ENCODE peak calls at places on chromosomes 1 and 21, in ten cellular contexts. T is AG09319, S is foreskin fibroblast, F is GM13977, I is natural killer cell, V is cardiac fibroblast, D is endothelial cell, N is WTC11, P is fibroblast of lung, A is right lobe of liver. U is an unnamed sample.
A peak's percentile ranks its signal among the peaks of the same experiment; 100 is the strongest.

GRCh38 chr1:228174482-228175315 is 9.1 kb downstream of the IBA57 start:
- DNase-seq in V (peak; percentile 22), N (peak; percentile 62), F (no peak), S (no peak), P (no peak), T (no peak), A (no peak), I (peak; percentile 59), D (no peak), U (no peak)

GRCh38 chr1:153985984-153986761 is at the start of gene RAB13:
- DNase-seq in V (peak; percentile 92), F (peak; percentile 56), I (no peak), A (peak; percentile 91), S (peak; percentile 88), D (peak; percentile 81), N (peak; percentile 82), T (peak; percentile 70), P (peak; percentile 86), U (peak; percentile 80)

GRCh38 chr1:27601771-27602509 is 2.0 kb downstream of the AHDC1 start:
- DNase-seq in A (peak; percentile 67), P (no peak), D (peak; percentile 24), T (no peak), S (no peak), F (peak; percentile 52), N (no peak), I (no peak), V (no peak), U (no peak)

GRCh38 chr1:228005511-228006033 is 1.2 kb upstream of the WNT3A start:
- DNase-seq in D (no peak), A (no peak), T (no peak), V (no peak), F (peak; percentile 27), P (no peak), N (no peak), I (peak; percentile 5), S (no peak), U (no peak)

GRCh38 chr1:91700771-91701493 is 185.0 kb downstream of the TGFBR3 start:
- DNase-seq in N (no peak), I (no peak), P (no peak), D (no peak), T (peak; percentile 69), A (no peak), V (peak; percentile 38), S (peak; percentile 46), F (no peak), U (no peak)

GRCh38 chr1:183328371-183328770 is 89.8 kb downstream of the NMNAT2 start:
- DNase-seq in F (no peak), P (no peak), I (no peak), D (no peak), V (no peak), N (no peak), S (no peak), T (no peak), A (no peak), U (no peak)

GRCh38 chr1:227140376-227140775 is 177.9 kb downstream of the CDC42BPA start:
- DNase-seq in T (no peak), N (no peak), S (no peak), F (no peak), D (no peak), P (no peak), I (no peak), V (no peak), A (no peak), U (no peak)

GRCh38 chr1:61742620-61743431 is 546 bp downstream of the PATJ start:
- DNase-seq in D (peak; percentile 44), P (peak; percentile 39), I (peak; percentile 29), F (peak; percentile 84), S (peak; percentile 22), N (peak; percentile 52), A (peak; percentile 48), V (peak; percentile 59), T (peak; percentile 20), U (peak; percentile 70)

GRCh38 chr1:204132718-204133117 is 19.1 kb downstream of the ETNK2 start:
- DNase-seq in D (no peak), N (no peak), S (no peak), P (no peak), T (no peak), F (no peak), A (no peak), V (no peak), I (no peak), U (no peak)

GRCh38 chr1:204131978-204132377 is 19.9 kb downstream of the ETNK2 start:
- DNase-seq in I (no peak), V (no peak), T (no peak), A (no peak), S (no peak), F (no peak), P (no peak), D (no peak), N (no peak), U (no peak)

GRCh38 chr1:204128964-204129896 is 22.6 kb downstream of the ETNK2 start:
- DNase-seq in S (peak; percentile 52), I (peak; percentile 65), F (peak; percentile 92), A (peak; percentile 73), T (no peak), V (peak; percentile 78), N (peak; percentile 77), P (peak; percentile 67), D (peak; percentile 75), U (no peak)

GRCh38 chr1:204130178-204130577 is 21.7 kb downstream of the ETNK2 start:
- DNase-seq in T (no peak), F (no peak), I (no peak), P (no peak), V (no peak), A (peak; percentile 94), S (no peak), N (no peak), D (no peak), U (no peak)

DNA sequence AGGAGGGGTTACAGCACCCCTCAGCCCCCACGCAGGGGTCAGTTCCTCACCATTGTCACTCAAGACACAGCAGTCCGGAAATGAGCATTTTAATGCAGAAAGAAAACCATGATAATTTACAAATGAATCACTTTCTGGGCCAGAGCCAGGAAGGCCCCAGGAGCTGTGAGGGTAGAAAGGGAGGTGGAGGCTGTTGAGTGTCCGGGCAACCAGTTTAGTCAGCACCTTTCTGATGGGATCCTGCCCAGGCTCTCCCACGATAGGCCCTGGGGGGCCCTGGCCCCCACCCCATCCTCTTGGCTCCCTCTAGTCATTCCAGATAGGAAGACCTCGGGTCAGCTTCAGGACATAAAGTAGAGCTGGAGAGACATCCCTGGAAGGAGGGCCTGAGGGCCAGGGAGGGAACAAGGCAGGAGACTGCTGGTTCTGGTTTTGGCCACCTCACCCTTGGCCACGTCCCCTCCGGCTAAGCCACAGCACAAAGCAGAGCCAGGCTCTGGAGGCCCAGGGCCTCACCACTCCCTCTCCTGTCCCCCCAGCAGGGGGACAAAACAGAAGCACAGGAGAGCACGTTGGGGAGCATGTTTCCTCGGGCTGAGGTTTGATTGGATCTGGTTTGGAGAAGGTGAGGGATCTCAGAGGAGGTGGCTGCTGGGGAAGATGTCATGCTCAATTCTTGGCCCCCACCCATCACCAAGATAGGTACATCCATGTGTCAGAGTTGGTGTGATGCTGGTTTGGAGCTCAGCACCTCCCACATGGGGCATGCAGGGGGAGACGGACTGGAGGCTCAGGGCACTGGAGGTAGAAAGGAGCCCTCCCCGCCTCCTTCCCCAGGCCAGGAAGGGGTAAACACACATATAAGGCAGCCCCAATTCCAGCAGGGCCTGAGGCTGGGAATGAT is 20.6 kb downstream of the ETNK2 start:
- DNase-seq in V (peak; percentile 90), F (no peak), P (peak; percentile 81), A (peak; percentile 49), I (no peak), D (no peak), T (peak; percentile 47), S (peak; percentile 79), N (no peak), U (no peak)
- TF ChIP-seq CTCF in V (peak; percentile 32), F (no peak), P (peak; percentile 6), A (no peak), I (no peak), D (no peak), T (peak; percentile 17), S (peak; percentile 33), N (no peak), U (no peak)

DNA sequence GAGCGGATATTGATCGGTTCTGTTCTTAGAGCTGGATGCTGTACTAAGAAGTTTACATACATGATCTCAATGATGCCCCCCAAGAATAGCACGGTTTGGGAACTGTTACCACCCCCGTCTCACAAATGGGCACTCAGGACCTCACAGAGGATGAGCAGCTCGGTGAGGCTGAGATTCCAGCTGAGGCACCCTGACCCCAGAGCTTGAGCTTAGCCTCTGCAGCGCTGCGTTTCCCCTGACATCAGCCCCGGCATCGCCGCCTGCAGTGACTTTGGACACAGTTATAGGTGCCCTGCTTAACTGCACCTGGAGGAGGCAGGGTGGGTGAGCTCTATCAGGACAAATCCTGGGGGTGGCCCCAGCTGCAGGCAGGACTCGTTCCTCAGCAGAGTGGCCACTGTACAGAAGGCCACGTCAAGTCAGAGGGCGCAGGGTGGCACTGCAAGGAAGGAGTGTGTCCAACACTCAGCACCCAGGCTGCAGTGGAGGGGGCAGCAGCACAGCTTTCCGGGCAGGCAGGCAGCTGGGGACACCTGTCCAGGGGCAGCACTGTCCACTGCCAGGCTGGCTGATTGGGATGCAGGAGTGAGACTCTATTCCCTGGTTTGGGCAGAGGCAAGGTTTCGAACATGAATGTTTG is 65.8 kb upstream of the ABCG1 start:
- DNase-seq in P (no peak), I (peak; percentile 14), S (no peak), F (no peak), D (no peak), N (no peak), T (no peak), V (no peak), A (no peak), U (no peak)
- TF ChIP-seq CTCF in P (no peak), I (no peak), S (no peak), F (no peak), D (no peak), N (no peak), T (no peak), V (no peak), A (no peak), U (no peak)

GRCh38 chr1:3552176-3552575 is 59.1 kb downstream of the MEGF6 start:
- DNase-seq in T (no peak), A (no peak), V (no peak), D (no peak), I (no peak), F (no peak), S (no peak), N (no peak), P (no peak), U (no peak)

GRCh38 chr1:3552751-3553150 is 58.6 kb downstream of the MEGF6 start:
- DNase-seq in D (no peak), I (no peak), T (no peak), A (no peak), V (no peak), P (no peak), S (no peak), N (no peak), F (no peak), U (no peak)

GRCh38 chr1:3551711-3552110 is 59.6 kb downstream of the MEGF6 start:
- DNase-seq in D (no peak), P (no peak), V (no peak), T (no peak), S (no peak), N (no peak), I (no peak), A (no peak), F (no peak), U (no peak)

GRCh38 chr1:3553940-3554223 is 57.4 kb downstream of the MEGF6 start:
- DNase-seq in I (no peak), T (no peak), A (no peak), F (no peak), V (no peak), S (no peak), N (no peak), P (no peak), D (no peak), U (no peak)

GRCh38 chr1:3553166-3553939 is 58.0 kb downstream of the MEGF6 start:
- DNase-seq in P (no peak), N (no peak), V (no peak), S (no peak), T (no peak), D (no peak), F (no peak), A (no peak), I (no peak), U (no peak)
- TF ChIP-seq CTCF in P (no peak), N (no peak), V (no peak), S (no peak), T (no peak), D (no peak), F (no peak), A (no peak), I (no peak), U (no peak)

GRCh38 chr1:17507916-17508315 is 31.6 kb upstream of the ARHGEF10L start:
- DNase-seq in N (peak; percentile 45), I (no peak), V (no peak), T (no peak), D (peak; percentile 29), S (no peak), F (no peak), A (no peak), P (no peak), U (no peak)
- TF ChIP-seq CTCF in N (no peak), I (no peak), V (peak; percentile 30), T (no peak), D (peak; percentile 39), S (peak; percentile 4), F (no peak), A (peak; percentile 6), P (no peak), U (peak; percentile 50)